ENCODE peak calls at places on chromosome 11, in seven cellular contexts. One of them, this sample, is unnamed.

GRCh38 chr11:96178014-96178745 is 164.8 kb downstream of the MAML2 start:
- DNase-seq in left cardiac atrium: no peak
- DNase-seq in stimulated activated CD4-positive, alpha-beta T cell treated with anti-CD3 and anti-CD28 coated beads, Interleukin-12 subunit alpha, Interleukin-12 subunit beta, amount 100 ng/mL, for 48 hours: no peak
- DNase-seq in stimulated activated naive B cell treated with anti-CD40 and anti-IgM and Interleukin-4, amounts not matched to agents 10 μg/mL and 1 μg/mL and 100 μg/mL, for 72 hours: no peak
- DNase-seq in fibroblast of pulmonary artery: no peak
- DNase-seq in EH: no peak
- DNase-seq in hippocampal formation: no peak
- DNase-seq in this sample: no peak

GRCh38 chr11:68938816-68939582 is 35.3 kb downstream of the IGHMBP2 start:
- DNase-seq in left cardiac atrium: peak
- DNase-seq in stimulated activated CD4-positive, alpha-beta T cell treated with anti-CD3 and anti-CD28 coated beads, Interleukin-12 subunit alpha, Interleukin-12 subunit beta, amount 100 ng/mL, for 48 hours: no peak
- DNase-seq in stimulated activated naive B cell treated with anti-CD40 and anti-IgM and Interleukin-4, amounts not matched to agents 10 μg/mL and 1 μg/mL and 100 μg/mL, for 72 hours: no peak
- DNase-seq in fibroblast of pulmonary artery: no peak
- DNase-seq in EH: no peak
- DNase-seq in hippocampal formation: no peak
- DNase-seq in this sample: no peak

GRCh38 chr11:70191495-70192140 is 11.5 kb upstream of the FADD start:
- DNase-seq in left cardiac atrium: peak
- DNase-seq in stimulated activated CD4-positive, alpha-beta T cell treated with anti-CD3 and anti-CD28 coated beads, Interleukin-12 subunit alpha, Interleukin-12 subunit beta, amount 100 ng/mL, for 48 hours: peak
- DNase-seq in stimulated activated naive B cell treated with anti-CD40 and anti-IgM and Interleukin-4, amounts not matched to agents 10 μg/mL and 1 μg/mL and 100 μg/mL, for 72 hours: peak
- DNase-seq in fibroblast of pulmonary artery: peak
- DNase-seq in EH: peak
- DNase-seq in hippocampal formation: peak
- DNase-seq in this sample: peak

GRCh38 chr11:1298695-1299492 is 10.5 kb downstream of the TOLLIP start:
- DNase-seq in left cardiac atrium: peak
- DNase-seq in stimulated activated CD4-positive, alpha-beta T cell treated with anti-CD3 and anti-CD28 coated beads, Interleukin-12 subunit alpha, Interleukin-12 subunit beta, amount 100 ng/mL, for 48 hours: no peak
- DNase-seq in stimulated activated naive B cell treated with anti-CD40 and anti-IgM and Interleukin-4, amounts not matched to agents 10 μg/mL and 1 μg/mL and 100 μg/mL, for 72 hours: no peak
- DNase-seq in fibroblast of pulmonary artery: peak
- DNase-seq in EH: peak
- DNase-seq in hippocampal formation: no peak
- DNase-seq in this sample: peak

GRCh38 chr11:123434262-123434661 is 4.2 kb downstream of the GRAMD1B start:
- DNase-seq in left cardiac atrium: no peak
- DNase-seq in stimulated activated CD4-positive, alpha-beta T cell treated with anti-CD3 and anti-CD28 coated beads, Interleukin-12 subunit alpha, Interleukin-12 subunit beta, amount 100 ng/mL, for 48 hours: no peak
- DNase-seq in stimulated activated naive B cell treated with anti-CD40 and anti-IgM and Interleukin-4, amounts not matched to agents 10 μg/mL and 1 μg/mL and 100 μg/mL, for 72 hours: no peak
- DNase-seq in fibroblast of pulmonary artery: peak
- DNase-seq in EH: peak
- DNase-seq in hippocampal formation: no peak
- DNase-seq in this sample: no peak

GRCh38 chr11:2655834-2656622 is 43.8 kb downstream of the KCNQ1OT1 start:
- DNase-seq in left cardiac atrium: no peak
- DNase-seq in stimulated activated CD4-positive, alpha-beta T cell treated with anti-CD3 and anti-CD28 coated beads, Interleukin-12 subunit alpha, Interleukin-12 subunit beta, amount 100 ng/mL, for 48 hours: no peak
- DNase-seq in stimulated activated naive B cell treated with anti-CD40 and anti-IgM and Interleukin-4, amounts not matched to agents 10 μg/mL and 1 μg/mL and 100 μg/mL, for 72 hours: no peak
- DNase-seq in fibroblast of pulmonary artery: no peak
- DNase-seq in EH: peak
- DNase-seq in hippocampal formation: no peak
- DNase-seq in this sample: no peak

GRCh38 chr11:64759722-64760719 is at the start of gene PYGM:
- DNase-seq in left cardiac atrium: peak
- DNase-seq in stimulated activated CD4-positive, alpha-beta T cell treated with anti-CD3 and anti-CD28 coated beads, Interleukin-12 subunit alpha, Interleukin-12 subunit beta, amount 100 ng/mL, for 48 hours: no peak
- DNase-seq in stimulated activated naive B cell treated with anti-CD40 and anti-IgM and Interleukin-4, amounts not matched to agents 10 μg/mL and 1 μg/mL and 100 μg/mL, for 72 hours: no peak
- DNase-seq in fibroblast of pulmonary artery: peak
- DNase-seq in EH: no peak
- DNase-seq in hippocampal formation: no peak
- DNase-seq in this sample: peak

GRCh38 chr11:106668147-106668546 is 350.1 kb downstream of the GUCY1A2 start:
- DNase-seq in left cardiac atrium: no peak
- DNase-seq in stimulated activated CD4-positive, alpha-beta T cell treated with anti-CD3 and anti-CD28 coated beads, Interleukin-12 subunit alpha, Interleukin-12 subunit beta, amount 100 ng/mL, for 48 hours: no peak
- DNase-seq in stimulated activated naive B cell treated with anti-CD40 and anti-IgM and Interleukin-4, amounts not matched to agents 10 μg/mL and 1 μg/mL and 100 μg/mL, for 72 hours: no peak
- DNase-seq in fibroblast of pulmonary artery: peak
- DNase-seq in EH: peak
- DNase-seq in hippocampal formation: no peak
- DNase-seq in this sample: no peak

GRCh38 chr11:37946155-37946766 is 1348.2 kb upstream of the RAG2 start:
- DNase-seq in left cardiac atrium: no peak
- DNase-seq in stimulated activated CD4-positive, alpha-beta T cell treated with anti-CD3 and anti-CD28 coated beads, Interleukin-12 subunit alpha, Interleukin-12 subunit beta, amount 100 ng/mL, for 48 hours: no peak
- DNase-seq in stimulated activated naive B cell treated with anti-CD40 and anti-IgM and Interleukin-4, amounts not matched to agents 10 μg/mL and 1 μg/mL and 100 μg/mL, for 72 hours: no peak
- DNase-seq in fibroblast of pulmonary artery: peak
- DNase-seq in EH: peak
- DNase-seq in hippocampal formation: no peak
- DNase-seq in this sample: no peak

GRCh38 chr11:2588809-2589537 is 110.8 kb downstream of the KCNQ1OT1 start:
- DNase-seq in left cardiac atrium: peak
- DNase-seq in stimulated activated CD4-positive, alpha-beta T cell treated with anti-CD3 and anti-CD28 coated beads, Interleukin-12 subunit alpha, Interleukin-12 subunit beta, amount 100 ng/mL, for 48 hours: no peak
- DNase-seq in stimulated activated naive B cell treated with anti-CD40 and anti-IgM and Interleukin-4, amounts not matched to agents 10 μg/mL and 1 μg/mL and 100 μg/mL, for 72 hours: no peak
- DNase-seq in fibroblast of pulmonary artery: no peak
- DNase-seq in EH: no peak
- DNase-seq in hippocampal formation: no peak
- DNase-seq in this sample: peak

This sample was measured in dorsolateral prefrontal cortex.